ENCODE peak calls at places on chromosomes 12 and 14, in five cellular contexts. One of them, this sample, is unnamed.

GRCh38 chr14:91731018-91731417 is 868 bp downstream of the CATSPERB start:
- DNase-seq in WTC11: no peak
- DNase-seq in A549: no peak
- DNase-seq in HepG2: no peak
- DNase-seq in K562: no peak
- DNase-seq in this sample: no peak

GRCh38 chr14:94394594-94395305 is 6.3 kb upstream of the SERPINA1 start:
- DNase-seq in WTC11: no peak
- DNase-seq in HepG2: peak; percentile 74
- DNase-seq in K562: no peak
- DNase-seq in A549: no peak
- DNase-seq in this sample: no peak

GRCh38 chr12:31962076-31962475 is 2.9 kb downstream of the RESF1 start:
- DNase-seq in HepG2: no peak
- DNase-seq in A549: no peak
- DNase-seq in K562: no peak
- DNase-seq in WTC11: no peak
- DNase-seq in this sample: no peak

GRCh38 chr14:88618476-88618875 is 55.6 kb downstream of the ZC3H14 start:
- DNase-seq in A549: no peak
- DNase-seq in WTC11: no peak
- DNase-seq in HepG2: no peak
- DNase-seq in K562: no peak
- DNase-seq in this sample: no peak

GRCh38 chr14:61512508-61512907 is 182.8 kb upstream of the HIF1A start:
- DNase-seq in K562: no peak
- DNase-seq in WTC11: no peak
- DNase-seq in HepG2: no peak
- DNase-seq in A549: no peak
- DNase-seq in this sample: no peak

GRCh38 chr12:11785722-11786121 is 136.2 kb downstream of the ETV6 start:
- DNase-seq in HepG2: no peak
- DNase-seq in WTC11: no peak
- DNase-seq in K562: no peak
- DNase-seq in A549: no peak
- DNase-seq in this sample: no peak

GRCh38 chr12:12992418-12993175 is 7.5 kb downstream of the HEBP1 start:
- DNase-seq in A549: peak; percentile 75
- DNase-seq in WTC11: no peak
- DNase-seq in HepG2: peak; percentile 43
- DNase-seq in K562: peak; percentile 13
- DNase-seq in this sample: no peak

GRCh38 chr12:5073838-5074237 is 30.2 kb downstream of the KCNA5 start:
- DNase-seq in K562: peak; percentile 33
- DNase-seq in HepG2: no peak
- DNase-seq in A549: no peak
- DNase-seq in WTC11: peak; percentile 56
- DNase-seq in this sample: no peak

GRCh38 chr12:91663331-91663998 is 480.8 kb upstream of the DCN start:
- DNase-seq in WTC11: no peak
- DNase-seq in A549: no peak
- DNase-seq in K562: no peak
- DNase-seq in HepG2: no peak
- DNase-seq in this sample: no peak

GRCh38 chr12:122523280-122523679 is 3.5 kb downstream of the RSRC2 start:
- DNase-seq in A549: peak; percentile 32
- DNase-seq in HepG2: peak; percentile 65
- DNase-seq in K562: no peak
- DNase-seq in WTC11: no peak
- DNase-seq in this sample: no peak
- TF ChIP-seq ESRRA in A549: no peak
- TF ChIP-seq ESRRA in HepG2: no peak
- TF ChIP-seq ESRRA in K562: no peak
- TF ChIP-seq ESRRA in WTC11: no peak
- TF ChIP-seq ESRRA in this sample: no peak

GRCh38 chr12:120190985-120191480 is 3.5 kb downstream of the GCN1 start:
- DNase-seq in WTC11: no peak
- DNase-seq in K562: no peak
- DNase-seq in HepG2: no peak
- DNase-seq in A549: no peak
- DNase-seq in this sample: no peak

GRCh38 chr12:120194226-120194533 is 335 bp downstream of the GCN1 start:
- DNase-seq in K562: no peak
- DNase-seq in HepG2: no peak
- DNase-seq in A549: no peak
- DNase-seq in WTC11: no peak
- DNase-seq in this sample: no peak

GRCh38 chr12:120197542-120197887 is 3.0 kb upstream of the GCN1 start:
- DNase-seq in K562: no peak
- DNase-seq in A549: no peak
- DNase-seq in HepG2: no peak
- DNase-seq in WTC11: no peak
- DNase-seq in this sample: no peak

GRCh38 chr12:120196363-120196762 is 1.8 kb upstream of the GCN1 start:
- DNase-seq in K562: no peak
- DNase-seq in A549: no peak
- DNase-seq in WTC11: no peak
- DNase-seq in HepG2: no peak
- DNase-seq in this sample: no peak

GRCh38 chr12:120194534-120195395 is at the start of gene GCN1:
- DNase-seq in A549: peak; percentile 84
- DNase-seq in K562: peak; percentile 86
- DNase-seq in HepG2: peak; percentile 78
- DNase-seq in WTC11: peak; percentile 74
- DNase-seq in this sample: no peak
- TF ChIP-seq ESRRA in A549: no peak
- TF ChIP-seq ESRRA in K562: peak; percentile 36
- TF ChIP-seq ESRRA in HepG2: peak; percentile 28
- TF ChIP-seq ESRRA in WTC11: peak; percentile 84
- TF ChIP-seq ESRRA in this sample: no peak

DNA sequence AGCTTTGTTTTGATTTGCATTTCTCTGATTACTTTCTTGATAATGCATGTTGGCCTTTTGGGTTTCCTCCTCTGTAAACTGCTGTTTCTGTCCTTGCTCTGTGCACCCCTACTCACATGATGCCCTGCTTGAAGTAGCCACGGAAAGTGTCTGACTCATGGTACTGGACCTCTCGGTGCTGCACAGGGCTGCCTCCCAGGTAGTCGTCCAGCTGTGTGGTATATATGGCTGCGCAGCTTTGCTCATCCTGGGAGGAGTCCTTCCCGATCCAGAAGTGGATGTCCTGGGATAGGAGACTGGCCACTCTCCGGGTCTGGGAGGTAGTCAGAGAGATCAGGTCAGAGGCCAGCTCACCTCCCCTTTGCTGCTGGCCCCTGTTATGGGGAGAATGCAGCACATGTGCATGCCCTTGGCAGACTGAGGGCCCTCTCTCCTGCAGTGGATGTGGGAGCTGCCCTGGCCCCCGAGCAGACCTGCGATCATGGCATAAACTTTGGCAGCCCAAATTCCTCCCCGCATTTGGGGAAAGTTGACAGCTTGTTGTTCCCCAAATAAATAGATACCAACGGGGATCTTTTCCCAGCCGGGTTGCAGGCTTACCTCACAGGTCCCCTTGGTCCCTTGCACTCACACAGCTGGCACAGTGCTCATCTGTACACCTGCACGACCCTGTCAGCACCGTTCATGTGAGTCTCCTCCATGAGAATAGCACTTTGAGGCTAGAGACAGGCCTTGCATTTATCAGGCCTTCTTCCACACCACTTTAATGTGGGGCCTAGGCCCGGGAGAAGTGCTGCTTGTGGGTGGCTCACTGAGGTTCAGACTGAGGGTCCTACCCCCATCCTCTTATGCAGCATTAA is 5.2 kb downstream of the AVIL start:
- DNase-seq in A549: no peak
- DNase-seq in K562: no peak
- DNase-seq in HepG2: no peak
- DNase-seq in WTC11: no peak
- DNase-seq in this sample: no peak
- TF ChIP-seq ESRRA in A549: no peak
- TF ChIP-seq ESRRA in K562: no peak
- TF ChIP-seq ESRRA in HepG2: no peak
- TF ChIP-seq ESRRA in WTC11: no peak
- TF ChIP-seq ESRRA in this sample: no peak

DNA sequence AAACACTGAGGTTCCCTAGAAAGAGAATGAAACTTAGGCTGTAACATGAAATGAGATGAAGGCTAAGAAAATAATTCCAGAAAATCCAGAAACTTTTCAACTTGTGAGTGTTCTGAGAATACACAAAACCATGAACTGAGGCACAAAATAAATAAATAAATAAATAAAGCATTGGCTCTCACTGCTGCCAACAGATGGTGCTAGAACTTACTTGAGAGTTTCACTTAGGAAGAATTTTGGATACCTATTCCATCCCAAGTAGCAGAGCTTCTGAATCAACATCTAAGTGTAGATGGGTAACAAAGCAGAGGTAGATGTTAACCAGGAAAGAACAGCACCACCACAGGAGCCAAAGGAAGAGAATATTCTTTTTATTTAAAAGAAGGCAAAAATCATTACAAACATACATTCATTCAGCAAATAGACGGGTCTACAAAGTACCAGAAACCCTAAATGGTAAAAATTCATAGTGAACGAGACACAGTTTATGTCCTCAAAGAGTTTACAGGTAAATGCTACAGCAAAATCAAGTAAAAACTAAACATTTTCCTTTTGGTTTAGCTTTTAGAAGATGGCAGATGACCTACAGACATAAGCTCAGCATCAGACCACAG is 16.7 kb downstream of the EPS8 start:
- DNase-seq in HepG2: peak; percentile 19
- DNase-seq in A549: peak; percentile 45
- DNase-seq in K562: no peak
- DNase-seq in WTC11: no peak
- DNase-seq in this sample: no peak
- TF ChIP-seq ESRRA in HepG2: no peak
- TF ChIP-seq ESRRA in A549: no peak
- TF ChIP-seq ESRRA in K562: no peak
- TF ChIP-seq ESRRA in WTC11: no peak
- TF ChIP-seq ESRRA in this sample: no peak

GRCh38 chr14:68927956-68928675 is 51.0 kb downstream of the ACTN1 start:
- DNase-seq in HepG2: no peak
- DNase-seq in K562: no peak
- DNase-seq in A549: no peak
- DNase-seq in WTC11: no peak
- DNase-seq in this sample: no peak
- TF ChIP-seq ESRRA in HepG2: no peak
- TF ChIP-seq ESRRA in K562: no peak
- TF ChIP-seq ESRRA in A549: no peak
- TF ChIP-seq ESRRA in WTC11: no peak
- TF ChIP-seq ESRRA in this sample: no peak

GRCh38 chr12:19692566-19692965 is 253.3 kb downstream of the AEBP2 start:
- DNase-seq in A549: no peak
- DNase-seq in HepG2: no peak
- DNase-seq in WTC11: no peak
- DNase-seq in K562: no peak
- DNase-seq in this sample: no peak

GRCh38 chr12:19689226-19689625 is 249.9 kb downstream of the AEBP2 start:
- DNase-seq in K562: no peak
- DNase-seq in WTC11: no peak
- DNase-seq in HepG2: no peak
- DNase-seq in A549: no peak
- DNase-seq in this sample: no peak

GRCh38 chr12:19692091-19692490 is 252.8 kb downstream of the AEBP2 start:
- DNase-seq in K562: no peak
- DNase-seq in A549: no peak
- DNase-seq in WTC11: no peak
- DNase-seq in HepG2: no peak
- DNase-seq in this sample: no peak

GRCh38 chr12:19688489-19688888 is 249.2 kb downstream of the AEBP2 start:
- DNase-seq in K562: no peak
- DNase-seq in A549: no peak
- DNase-seq in WTC11: no peak
- DNase-seq in HepG2: no peak
- DNase-seq in this sample: no peak

DNA sequence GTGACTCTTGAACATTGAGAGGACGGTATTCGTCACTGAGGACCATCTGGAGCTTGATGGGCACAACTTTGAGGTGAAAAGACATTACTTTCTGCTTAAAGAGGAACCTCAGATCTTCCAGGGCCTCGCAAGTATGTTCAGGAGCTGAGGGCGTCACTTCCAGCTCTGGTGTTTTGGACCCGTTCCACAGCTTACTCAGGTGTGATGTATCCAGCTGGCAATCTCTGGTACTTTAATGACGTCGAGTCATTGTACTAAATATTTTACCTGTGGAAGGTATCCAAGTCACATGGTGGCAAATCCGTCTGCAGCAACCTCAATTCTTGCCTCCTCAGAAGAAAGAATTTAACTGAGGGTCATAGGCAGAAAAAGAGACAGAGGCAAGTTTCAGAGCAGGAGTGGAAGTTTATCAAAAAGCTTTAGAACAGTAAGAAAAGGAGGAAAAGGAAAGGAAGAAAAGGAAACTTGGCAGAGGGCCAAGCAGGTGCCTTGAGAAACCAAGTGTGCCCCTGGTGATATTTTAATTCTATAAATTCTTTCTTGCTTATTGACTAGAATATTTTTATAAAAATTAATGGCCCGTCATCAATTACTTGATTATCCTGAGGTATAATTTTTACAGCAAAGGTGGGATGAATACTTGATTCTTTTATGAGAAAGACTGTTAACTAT is 250.6 kb downstream of the AEBP2 start:
- DNase-seq in A549: no peak
- DNase-seq in WTC11: no peak
- DNase-seq in HepG2: no peak
- DNase-seq in K562: no peak
- DNase-seq in this sample: no peak
- TF ChIP-seq ESRRA in A549: no peak
- TF ChIP-seq ESRRA in WTC11: no peak
- TF ChIP-seq ESRRA in HepG2: no peak
- TF ChIP-seq ESRRA in K562: no peak
- TF ChIP-seq ESRRA in this sample: no peak

DNA sequence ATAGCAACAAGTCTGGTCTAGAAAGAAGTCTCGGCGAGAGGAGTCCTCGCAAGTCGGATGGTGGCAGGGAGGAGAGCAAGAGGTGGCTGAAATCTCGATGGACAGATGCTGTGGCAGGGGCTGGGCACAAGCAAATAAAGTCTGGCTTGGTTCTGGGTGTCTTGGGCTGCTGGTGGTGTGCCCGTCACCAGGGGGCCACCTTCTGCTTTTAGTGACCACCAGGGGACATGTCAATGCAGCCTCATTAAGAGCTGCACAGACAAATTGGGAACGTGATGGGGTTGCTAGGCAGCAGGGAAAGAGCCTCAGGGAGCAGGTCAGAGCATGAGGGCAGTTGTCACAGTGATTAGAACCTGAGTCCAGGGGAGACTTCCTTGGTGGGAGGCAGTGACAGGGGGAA is 43.9 kb downstream of the LRRC74A start:
- DNase-seq in A549: peak; percentile 38
- DNase-seq in K562: no peak
- DNase-seq in HepG2: peak; percentile 16
- DNase-seq in WTC11: peak; percentile 44
- DNase-seq in this sample: no peak
- TF ChIP-seq ESRRA in A549: no peak
- TF ChIP-seq ESRRA in K562: no peak
- TF ChIP-seq ESRRA in HepG2: no peak
- TF ChIP-seq ESRRA in WTC11: no peak
- TF ChIP-seq ESRRA in this sample: no peak